ENCODE peak calls at places on chromosomes 1 and 21, in seven cellular contexts. S, O, B, V, I, L and M are unnamed samples.
A peak's percentile ranks its signal among the peaks of the same experiment; 100 is the strongest.

GRCh38 chr1:171422489-171422888 is 62.8 kb upstream of the PRRC2C start:
- DNase-seq in S (no peak), L (peak; percentile 35), O (no peak), I (no peak), B (no peak), V (no peak), M (peak; percentile 17)

GRCh38 chr1:176944606-176945005 is 219.9 kb downstream of the ASTN1 start:
- DNase-seq in V (no peak), S (no peak), B (no peak), L (no peak), I (no peak), O (no peak), M (no peak)

GRCh38 chr21:41583274-41583790 is 75.4 kb upstream of the TMPRSS2 start:
- DNase-seq in I (no peak), B (no peak), L (no peak), V (peak; percentile 91), S (no peak), O (no peak), M (no peak)

GRCh38 chr1:218536311-218536710 is 191.2 kb downstream of the TGFB2 start:
- DNase-seq in B (no peak), V (no peak), S (no peak), L (no peak), O (no peak), I (no peak), M (no peak)

GRCh38 chr1:235012436-235013210 is 116.0 kb downstream of the TOMM20 start:
- DNase-seq in O (no peak), B (no peak), V (no peak), S (no peak), I (no peak), L (no peak), M (no peak)

GRCh38 chr1:55741516-55741915 is 526.4 kb upstream of the USP24 start:
- DNase-seq in B (no peak), V (no peak), L (peak; percentile 49), S (no peak), O (peak; percentile 70), I (no peak), M (peak; percentile 94)

GRCh38 chr1:32399853-32400252 is 5.6 kb upstream of the BSDC1 start:
- DNase-seq in I (no peak), V (no peak), O (no peak), L (no peak), B (no peak), S (no peak), M (no peak)

GRCh38 chr1:52676249-52676903 is 21.8 kb downstream of the COA7 start:
- DNase-seq in L (no peak), B (no peak), O (peak; percentile 42), I (no peak), V (peak; percentile 68), S (no peak), M (no peak)

GRCh38 chr1:27119270-27119618 is 35.7 kb downstream of the SLC9A1 start:
- DNase-seq in L (no peak), S (no peak), B (no peak), O (peak; percentile 86), I (peak; percentile 83), V (no peak), M (peak; percentile 92)

GRCh38 chr1:89022167-89022959 is at the start of gene GBP3:
- DNase-seq in S (no peak), L (peak; percentile 66), B (peak; percentile 36), V (no peak), O (peak; percentile 80), I (peak; percentile 78), M (peak; percentile 74)

GRCh38 chr1:147878022-147878421 is 24.6 kb upstream of the GJA8 start:
- DNase-seq in B (no peak), O (no peak), L (no peak), S (no peak), V (no peak), I (no peak), M (no peak)

GRCh38 chr1:101240041-101240430 is 3.2 kb downstream of the S1PR1 start:
- DNase-seq in S (no peak), B (no peak), I (no peak), L (no peak), V (no peak), O (no peak), M (no peak)

GRCh38 chr1:208132287-208132882 is 111.8 kb downstream of the PLXNA2 start:
- DNase-seq in O (peak; percentile 72), S (peak; percentile 66), I (peak; percentile 63), V (peak; percentile 92), L (peak; percentile 53), B (peak; percentile 33), M (peak; percentile 74)

GRCh38 chr1:171434717-171435346 is 50.5 kb upstream of the PRRC2C start:
- DNase-seq in V (no peak), S (no peak), O (peak; percentile 87), I (peak; percentile 72), B (peak; percentile 69), L (peak; percentile 91), M (peak; percentile 74)

GRCh38 chr1:18485227-18485626 is 4.5 kb downstream of the KLHDC7A start:
- DNase-seq in L (no peak), V (no peak), B (no peak), S (no peak), O (no peak), I (no peak), M (no peak)

GRCh38 chr1:18484276-18484675 is 3.5 kb downstream of the KLHDC7A start:
- DNase-seq in L (no peak), V (no peak), I (no peak), B (no peak), S (peak; percentile 51), O (no peak), M (no peak)

GRCh38 chr1:18484726-18485125 is 4.0 kb downstream of the KLHDC7A start:
- DNase-seq in O (no peak), S (no peak), V (no peak), B (no peak), I (no peak), L (no peak), M (no peak)

GRCh38 chr1:18482721-18483425 is 2.1 kb downstream of the KLHDC7A start:
- DNase-seq in V (no peak), L (no peak), O (no peak), B (no peak), I (no peak), S (no peak), M (no peak)

DNA sequence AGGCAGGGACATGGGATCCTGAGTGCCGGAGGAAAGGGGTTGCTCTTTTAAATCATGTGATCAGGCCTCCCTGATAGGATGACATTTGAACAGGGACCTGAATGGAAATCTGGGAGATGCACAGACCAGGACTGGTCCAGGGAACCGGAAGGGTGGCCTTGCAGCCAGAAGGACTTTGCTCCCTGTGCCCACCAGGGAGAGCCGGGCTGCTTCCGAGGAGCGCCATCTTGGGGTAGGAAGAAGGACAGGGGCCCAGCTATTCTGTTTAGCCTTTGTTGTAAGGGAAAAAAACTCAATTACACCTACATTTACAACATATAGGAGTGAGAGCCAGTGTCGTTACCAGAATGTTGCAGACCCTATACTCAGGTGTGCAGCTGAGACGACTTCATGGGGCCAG is 5.5 kb downstream of the KLHDC7A start:
- DNase-seq in O (no peak), V (no peak), S (no peak), L (no peak), I (peak; percentile 8), B (no peak), M (no peak)
- TF ChIP-seq CTCF in O (no peak), V (no peak), S (no peak), L (no peak), I (peak; percentile 49), B (no peak), M (no peak)

GRCh38 chr1:8077602-8078001 is 51.5 kb upstream of the ERRFI1 start:
- DNase-seq in I (no peak), O (no peak), V (no peak), L (peak; percentile 79), S (no peak), B (no peak), M (no peak)

GRCh38 chr1:8076171-8076570 is 50.1 kb upstream of the ERRFI1 start:
- DNase-seq in I (no peak), B (no peak), S (no peak), V (no peak), L (no peak), O (no peak), M (no peak)

GRCh38 chr1:8078176-8078671 is 52.1 kb upstream of the ERRFI1 start:
- DNase-seq in S (no peak), L (peak; percentile 92), I (no peak), O (peak; percentile 71), B (peak; percentile 54), V (no peak), M (peak; percentile 83)

GRCh38 chr1:8075511-8076051 is 49.5 kb upstream of the ERRFI1 start:
- DNase-seq in V (peak; percentile 78), O (no peak), L (peak; percentile 33), S (no peak), I (no peak), B (no peak), M (peak; percentile 36)

DNA sequence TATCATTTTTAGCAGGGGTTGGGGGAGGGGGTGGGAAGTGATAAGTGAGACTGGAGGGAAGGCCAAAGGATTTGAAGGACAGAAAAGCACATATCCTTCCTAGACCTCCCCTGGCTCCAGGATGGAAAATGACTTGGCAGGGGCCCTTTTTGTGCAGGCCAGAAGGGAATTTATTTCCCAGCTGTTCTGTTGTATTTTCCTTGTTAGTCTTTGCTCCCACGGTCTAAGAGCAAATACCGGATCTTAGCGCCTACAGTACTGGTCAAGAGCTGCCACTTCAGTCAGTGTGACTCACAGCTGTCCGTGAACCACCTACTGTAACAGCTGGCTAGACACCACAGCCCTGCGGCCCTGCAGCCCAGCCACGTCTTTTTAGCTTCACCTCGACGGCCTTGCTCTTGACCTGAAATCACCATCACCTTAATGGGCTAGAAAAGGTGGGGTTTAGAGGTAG is 51.0 kb upstream of the ERRFI1 start:
- DNase-seq in B (peak; percentile 63), V (peak; percentile 80), O (peak; percentile 93), I (peak; percentile 25), L (peak; percentile 99), S (no peak), M (peak; percentile 90)
- H3K4me3 ChIP-seq in B (no peak overlapping the region), V (no peak overlapping the region), O (no peak overlapping the region), I (no peak overlapping the region), L (no peak overlapping the region), S (no peak overlapping the region), M (no peak overlapping the region)

GRCh38 chr1:153679337-153680119 is 1.0 kb downstream of the NPR1 start:
- DNase-seq in S (no peak), I (no peak), B (no peak), L (no peak), O (no peak), V (peak; percentile 74), M (no peak)
- TF ChIP-seq CTCF in S (no peak), I (no peak), B (peak; percentile 20), L (no peak), O (peak; percentile 23), V (no peak), M (no peak)

DNA sequence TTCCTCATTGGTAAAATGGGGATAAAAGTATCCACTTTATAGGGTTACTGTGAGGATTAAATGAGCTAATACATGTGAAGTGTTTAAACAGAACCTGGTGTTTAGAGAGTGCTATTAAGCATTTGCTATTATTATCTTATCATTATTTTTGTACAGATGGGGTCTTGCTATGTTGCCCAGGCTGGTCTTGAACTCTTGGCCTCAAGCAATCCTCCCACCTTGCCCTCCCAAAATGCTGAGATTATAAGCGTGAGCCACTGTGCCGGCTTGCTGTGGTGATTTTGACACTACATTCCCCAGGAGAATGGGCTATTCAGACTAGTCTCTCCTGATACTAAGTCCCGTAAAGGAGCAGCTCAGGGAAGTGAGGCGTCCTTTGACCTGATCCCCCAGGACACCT is 6.3 kb upstream of the ARHGEF10L start:
- DNase-seq in S (no peak), B (no peak), V (no peak), I (no peak), L (no peak), O (no peak), M (no peak)
- H3K4me3 ChIP-seq in S (no peak overlapping the region), B (no peak overlapping the region), V (no peak overlapping the region), I (no peak overlapping the region), L (no peak overlapping the region), O (no peak overlapping the region), M (no peak overlapping the region)